ENCODE peak calls at places on chromosomes 6 and 20, in seven cellular contexts. One of them, this sample, is unnamed.

GRCh38 chr6:88490195-88490594 is 324.0 kb upstream of the CNR1 start:
- DNase-seq in HFFc6: no peak
- DNase-seq in stimulated activated effector memory CD8-positive, alpha-beta T cell treated with anti-CD3 and anti-CD28 coated beads, Interleukin-12 subunit alpha, Interleukin-12 subunit beta, amount 100 ng/mL, for 72 hours: no peak
- DNase-seq in T-cell: no peak
- DNase-seq in ovary: no peak
- DNase-seq in LHCN-M2: no peak
- DNase-seq in SIG-M5: no peak
- DNase-seq in this sample: no peak

GRCh38 chr6:97176468-97176867 is 106.5 kb downstream of the MMS22L start:
- DNase-seq in LHCN-M2: no peak
- DNase-seq in stimulated activated effector memory CD8-positive, alpha-beta T cell treated with anti-CD3 and anti-CD28 coated beads, Interleukin-12 subunit alpha, Interleukin-12 subunit beta, amount 100 ng/mL, for 72 hours: no peak
- DNase-seq in ovary: no peak
- DNase-seq in HFFc6: no peak
- DNase-seq in T-cell: no peak
- DNase-seq in SIG-M5: no peak
- DNase-seq in this sample: no peak

GRCh38 chr6:41356838-41357237 is 21.4 kb downstream of the NCR2 start:
- DNase-seq in T-cell: no peak
- DNase-seq in LHCN-M2: no peak
- DNase-seq in HFFc6: no peak
- DNase-seq in ovary: no peak
- DNase-seq in SIG-M5: no peak
- DNase-seq in stimulated activated effector memory CD8-positive, alpha-beta T cell treated with anti-CD3 and anti-CD28 coated beads, Interleukin-12 subunit alpha, Interleukin-12 subunit beta, amount 100 ng/mL, for 72 hours: peak
- DNase-seq in this sample: no peak

GRCh38 chr20:16701296-16701695 is 28.5 kb upstream of the SNRPB2 start:
- DNase-seq in T-cell: no peak
- DNase-seq in ovary: no peak
- DNase-seq in LHCN-M2: peak
- DNase-seq in stimulated activated effector memory CD8-positive, alpha-beta T cell treated with anti-CD3 and anti-CD28 coated beads, Interleukin-12 subunit alpha, Interleukin-12 subunit beta, amount 100 ng/mL, for 72 hours: peak
- DNase-seq in HFFc6: no peak
- DNase-seq in SIG-M5: no peak
- DNase-seq in this sample: no peak

GRCh38 chr6:40389176-40389767 is 197.9 kb downstream of the LRFN2 start:
- DNase-seq in stimulated activated effector memory CD8-positive, alpha-beta T cell treated with anti-CD3 and anti-CD28 coated beads, Interleukin-12 subunit alpha, Interleukin-12 subunit beta, amount 100 ng/mL, for 72 hours: peak
- DNase-seq in T-cell: no peak
- DNase-seq in ovary: no peak
- DNase-seq in LHCN-M2: no peak
- DNase-seq in SIG-M5: no peak
- DNase-seq in HFFc6: no peak
- DNase-seq in this sample: no peak

GRCh38 chr20:23143986-23144695 is 58.0 kb upstream of the CD93 start:
- DNase-seq in ovary: peak
- DNase-seq in HFFc6: no peak
- DNase-seq in SIG-M5: no peak
- DNase-seq in T-cell: no peak
- DNase-seq in LHCN-M2: no peak
- DNase-seq in stimulated activated effector memory CD8-positive, alpha-beta T cell treated with anti-CD3 and anti-CD28 coated beads, Interleukin-12 subunit alpha, Interleukin-12 subunit beta, amount 100 ng/mL, for 72 hours: no peak
- DNase-seq in this sample: no peak

GRCh38 chr20:18679020-18679419 is 91.2 kb downstream of the DTD1 start:
- DNase-seq in SIG-M5: no peak
- DNase-seq in LHCN-M2: peak
- DNase-seq in HFFc6: peak
- DNase-seq in stimulated activated effector memory CD8-positive, alpha-beta T cell treated with anti-CD3 and anti-CD28 coated beads, Interleukin-12 subunit alpha, Interleukin-12 subunit beta, amount 100 ng/mL, for 72 hours: no peak
- DNase-seq in ovary: no peak
- DNase-seq in T-cell: peak
- DNase-seq in this sample: no peak

GRCh38 chr20:37223053-37223452 is 38.6 kb downstream of the GHRH start:
- DNase-seq in LHCN-M2: peak
- DNase-seq in ovary: no peak
- DNase-seq in SIG-M5: peak
- DNase-seq in HFFc6: peak
- DNase-seq in stimulated activated effector memory CD8-positive, alpha-beta T cell treated with anti-CD3 and anti-CD28 coated beads, Interleukin-12 subunit alpha, Interleukin-12 subunit beta, amount 100 ng/mL, for 72 hours: no peak
- DNase-seq in T-cell: no peak
- DNase-seq in this sample: no peak

GRCh38 chr6:50837589-50838445 is 19.1 kb downstream of the TFAP2B start:
- DNase-seq in LHCN-M2: no peak
- DNase-seq in HFFc6: no peak
- DNase-seq in SIG-M5: no peak
- DNase-seq in ovary: no peak
- DNase-seq in T-cell: no peak
- DNase-seq in stimulated activated effector memory CD8-positive, alpha-beta T cell treated with anti-CD3 and anti-CD28 coated beads, Interleukin-12 subunit alpha, Interleukin-12 subunit beta, amount 100 ng/mL, for 72 hours: no peak
- DNase-seq in this sample: no peak

GRCh38 chr20:38471987-38472512 is 593 bp upstream of the RALGAPB start:
- DNase-seq in SIG-M5: no peak
- DNase-seq in stimulated activated effector memory CD8-positive, alpha-beta T cell treated with anti-CD3 and anti-CD28 coated beads, Interleukin-12 subunit alpha, Interleukin-12 subunit beta, amount 100 ng/mL, for 72 hours: no peak
- DNase-seq in T-cell: no peak
- DNase-seq in HFFc6: no peak
- DNase-seq in LHCN-M2: no peak
- DNase-seq in ovary: no peak
- DNase-seq in this sample: peak

GRCh38 chr6:111565316-111566221 is 40.1 kb downstream of the TRAF3IP2 start:
- DNase-seq in T-cell: no peak
- DNase-seq in ovary: no peak
- DNase-seq in HFFc6: no peak
- DNase-seq in LHCN-M2: no peak
- DNase-seq in stimulated activated effector memory CD8-positive, alpha-beta T cell treated with anti-CD3 and anti-CD28 coated beads, Interleukin-12 subunit alpha, Interleukin-12 subunit beta, amount 100 ng/mL, for 72 hours: no peak
- DNase-seq in SIG-M5: no peak
- DNase-seq in this sample: no peak

GRCh38 chr6:159693894-159694545 is 979 bp upstream of the SOD2 start:
- DNase-seq in T-cell: peak
- DNase-seq in ovary: no peak
- DNase-seq in stimulated activated effector memory CD8-positive, alpha-beta T cell treated with anti-CD3 and anti-CD28 coated beads, Interleukin-12 subunit alpha, Interleukin-12 subunit beta, amount 100 ng/mL, for 72 hours: no peak
- DNase-seq in SIG-M5: no peak
- DNase-seq in LHCN-M2: peak
- DNase-seq in HFFc6: no peak
- DNase-seq in this sample: peak

GRCh38 chr20:1671891-1672669 is 14.5 kb upstream of the SIRPG start:
- DNase-seq in SIG-M5: no peak
- DNase-seq in stimulated activated effector memory CD8-positive, alpha-beta T cell treated with anti-CD3 and anti-CD28 coated beads, Interleukin-12 subunit alpha, Interleukin-12 subunit beta, amount 100 ng/mL, for 72 hours: no peak
- DNase-seq in HFFc6: no peak
- DNase-seq in LHCN-M2: no peak
- DNase-seq in ovary: no peak
- DNase-seq in T-cell: no peak
- DNase-seq in this sample: no peak

GRCh38 chr6:113980937-113981554 is 10.1 kb upstream of the HDAC2 start:
- DNase-seq in stimulated activated effector memory CD8-positive, alpha-beta T cell treated with anti-CD3 and anti-CD28 coated beads, Interleukin-12 subunit alpha, Interleukin-12 subunit beta, amount 100 ng/mL, for 72 hours: no peak
- DNase-seq in ovary: no peak
- DNase-seq in LHCN-M2: no peak
- DNase-seq in HFFc6: no peak
- DNase-seq in T-cell: no peak
- DNase-seq in SIG-M5: no peak
- DNase-seq in this sample: peak

GRCh38 chr6:119830494-119831295 is 481.1 kb upstream of the MAN1A1 start:
- DNase-seq in stimulated activated effector memory CD8-positive, alpha-beta T cell treated with anti-CD3 and anti-CD28 coated beads, Interleukin-12 subunit alpha, Interleukin-12 subunit beta, amount 100 ng/mL, for 72 hours: no peak
- DNase-seq in LHCN-M2: no peak
- DNase-seq in ovary: no peak
- DNase-seq in SIG-M5: no peak
- DNase-seq in HFFc6: no peak
- DNase-seq in T-cell: no peak
- DNase-seq in this sample: peak

GRCh38 chr20:9051508-9051907 is 17.4 kb upstream of the PLCB4 start:
- DNase-seq in HFFc6: peak
- DNase-seq in T-cell: no peak
- DNase-seq in stimulated activated effector memory CD8-positive, alpha-beta T cell treated with anti-CD3 and anti-CD28 coated beads, Interleukin-12 subunit alpha, Interleukin-12 subunit beta, amount 100 ng/mL, for 72 hours: no peak
- DNase-seq in ovary: no peak
- DNase-seq in LHCN-M2: peak
- DNase-seq in SIG-M5: no peak
- DNase-seq in this sample: peak

GRCh38 chr6:112298816-112299281 is 44.5 kb upstream of the LAMA4 start:
- DNase-seq in SIG-M5: no peak
- DNase-seq in stimulated activated effector memory CD8-positive, alpha-beta T cell treated with anti-CD3 and anti-CD28 coated beads, Interleukin-12 subunit alpha, Interleukin-12 subunit beta, amount 100 ng/mL, for 72 hours: no peak
- DNase-seq in ovary: no peak
- DNase-seq in T-cell: no peak
- DNase-seq in HFFc6: peak
- DNase-seq in LHCN-M2: peak
- DNase-seq in this sample: peak

GRCh38 chr20:6697228-6697972 is 70.1 kb upstream of the BMP2 start:
- DNase-seq in stimulated activated effector memory CD8-positive, alpha-beta T cell treated with anti-CD3 and anti-CD28 coated beads, Interleukin-12 subunit alpha, Interleukin-12 subunit beta, amount 100 ng/mL, for 72 hours: no peak
- DNase-seq in ovary: no peak
- DNase-seq in T-cell: no peak
- DNase-seq in SIG-M5: no peak
- DNase-seq in HFFc6: no peak
- DNase-seq in LHCN-M2: no peak
- DNase-seq in this sample: no peak

GRCh38 chr6:68054776-68055175 is 580.3 kb upstream of the ADGRB3 start:
- DNase-seq in LHCN-M2: peak
- DNase-seq in SIG-M5: no peak
- DNase-seq in HFFc6: no peak
- DNase-seq in stimulated activated effector memory CD8-positive, alpha-beta T cell treated with anti-CD3 and anti-CD28 coated beads, Interleukin-12 subunit alpha, Interleukin-12 subunit beta, amount 100 ng/mL, for 72 hours: no peak
- DNase-seq in ovary: no peak
- DNase-seq in T-cell: no peak
- DNase-seq in this sample: no peak

GRCh38 chr6:144559865-144560603 is 274.9 kb downstream of the UTRN start:
- DNase-seq in stimulated activated effector memory CD8-positive, alpha-beta T cell treated with anti-CD3 and anti-CD28 coated beads, Interleukin-12 subunit alpha, Interleukin-12 subunit beta, amount 100 ng/mL, for 72 hours: no peak
- DNase-seq in T-cell: peak
- DNase-seq in HFFc6: peak
- DNase-seq in LHCN-M2: no peak
- DNase-seq in ovary: no peak
- DNase-seq in SIG-M5: no peak
- DNase-seq in this sample: peak

GRCh38 chr20:47681977-47682812 is 103.1 kb downstream of the SULF2 start:
- DNase-seq in T-cell: no peak
- DNase-seq in HFFc6: peak
- DNase-seq in ovary: peak
- DNase-seq in stimulated activated effector memory CD8-positive, alpha-beta T cell treated with anti-CD3 and anti-CD28 coated beads, Interleukin-12 subunit alpha, Interleukin-12 subunit beta, amount 100 ng/mL, for 72 hours: no peak
- DNase-seq in SIG-M5: no peak
- DNase-seq in LHCN-M2: peak
- DNase-seq in this sample: no peak

GRCh38 chr6:32108094-32108627 is 977 bp downstream of the TNXB start:
- DNase-seq in T-cell: no peak
- DNase-seq in SIG-M5: no peak
- DNase-seq in HFFc6: peak
- DNase-seq in stimulated activated effector memory CD8-positive, alpha-beta T cell treated with anti-CD3 and anti-CD28 coated beads, Interleukin-12 subunit alpha, Interleukin-12 subunit beta, amount 100 ng/mL, for 72 hours: no peak
- DNase-seq in ovary: peak
- DNase-seq in LHCN-M2: peak
- DNase-seq in this sample: peak

GRCh38 chr6:5086294-5086890 is 1.3 kb downstream of the PPP1R3G start:
- DNase-seq in HFFc6: no peak
- DNase-seq in ovary: no peak
- DNase-seq in LHCN-M2: no peak
- DNase-seq in stimulated activated effector memory CD8-positive, alpha-beta T cell treated with anti-CD3 and anti-CD28 coated beads, Interleukin-12 subunit alpha, Interleukin-12 subunit beta, amount 100 ng/mL, for 72 hours: no peak
- DNase-seq in SIG-M5: no peak
- DNase-seq in T-cell: no peak
- DNase-seq in this sample: no peak

GRCh38 chr20:15760217-15760567 is 813.1 kb downstream of the KIF16B start:
- DNase-seq in SIG-M5: no peak
- DNase-seq in stimulated activated effector memory CD8-positive, alpha-beta T cell treated with anti-CD3 and anti-CD28 coated beads, Interleukin-12 subunit alpha, Interleukin-12 subunit beta, amount 100 ng/mL, for 72 hours: no peak
- DNase-seq in ovary: no peak
- DNase-seq in HFFc6: no peak
- DNase-seq in T-cell: no peak
- DNase-seq in LHCN-M2: peak
- DNase-seq in this sample: no peak

GRCh38 chr6:52361347-52361944 is 505 bp upstream of the PAQR8 start:
- DNase-seq in LHCN-M2: no peak
- DNase-seq in HFFc6: peak
- DNase-seq in stimulated activated effector memory CD8-positive, alpha-beta T cell treated with anti-CD3 and anti-CD28 coated beads, Interleukin-12 subunit alpha, Interleukin-12 subunit beta, amount 100 ng/mL, for 72 hours: no peak
- DNase-seq in ovary: peak
- DNase-seq in T-cell: no peak
- DNase-seq in SIG-M5: no peak
- DNase-seq in this sample: no peak

GRCh38 chr20:48928832-48929725 is 7.6 kb downstream of the ARFGEF2 start:
- DNase-seq in ovary: no peak
- DNase-seq in stimulated activated effector memory CD8-positive, alpha-beta T cell treated with anti-CD3 and anti-CD28 coated beads, Interleukin-12 subunit alpha, Interleukin-12 subunit beta, amount 100 ng/mL, for 72 hours: no peak
- DNase-seq in T-cell: no peak
- DNase-seq in HFFc6: peak
- DNase-seq in SIG-M5: no peak
- DNase-seq in LHCN-M2: no peak
- DNase-seq in this sample: no peak

GRCh38 chr6:4446982-4447381 is 311.6 kb upstream of the ECI2 start:
- DNase-seq in ovary: no peak
- DNase-seq in LHCN-M2: peak
- DNase-seq in HFFc6: peak
- DNase-seq in stimulated activated effector memory CD8-positive, alpha-beta T cell treated with anti-CD3 and anti-CD28 coated beads, Interleukin-12 subunit alpha, Interleukin-12 subunit beta, amount 100 ng/mL, for 72 hours: no peak
- DNase-seq in SIG-M5: no peak
- DNase-seq in T-cell: no peak
- DNase-seq in this sample: no peak

GRCh38 chr20:2005359-2005758 is 11.5 kb upstream of the PDYN start:
- DNase-seq in stimulated activated effector memory CD8-positive, alpha-beta T cell treated with anti-CD3 and anti-CD28 coated beads, Interleukin-12 subunit alpha, Interleukin-12 subunit beta, amount 100 ng/mL, for 72 hours: no peak
- DNase-seq in LHCN-M2: peak
- DNase-seq in T-cell: no peak
- DNase-seq in ovary: no peak
- DNase-seq in HFFc6: peak
- DNase-seq in SIG-M5: no peak
- DNase-seq in this sample: no peak

GRCh38 chr6:47144306-47144705 is 102.2 kb upstream of the ADGRF1 start:
- DNase-seq in ovary: no peak
- DNase-seq in stimulated activated effector memory CD8-positive, alpha-beta T cell treated with anti-CD3 and anti-CD28 coated beads, Interleukin-12 subunit alpha, Interleukin-12 subunit beta, amount 100 ng/mL, for 72 hours: no peak
- DNase-seq in SIG-M5: no peak
- DNase-seq in T-cell: no peak
- DNase-seq in LHCN-M2: peak
- DNase-seq in HFFc6: no peak
- DNase-seq in this sample: no peak

GRCh38 chr6:134288538-134289203 is 29.2 kb downstream of the SGK1 start:
- DNase-seq in T-cell: no peak
- DNase-seq in stimulated activated effector memory CD8-positive, alpha-beta T cell treated with anti-CD3 and anti-CD28 coated beads, Interleukin-12 subunit alpha, Interleukin-12 subunit beta, amount 100 ng/mL, for 72 hours: no peak
- DNase-seq in SIG-M5: peak
- DNase-seq in LHCN-M2: peak
- DNase-seq in HFFc6: peak
- DNase-seq in ovary: no peak
- DNase-seq in this sample: no peak

This sample was measured in LoVo.